ENCODE peak calls at places on chromosomes 11 and 22, in four cellular contexts. One of them, this sample, is unnamed.

GRCh38 chr22:33720166-33720878 is 200.0 kb downstream of the LARGE1 start:
- DNase-seq in pancreas: no peak
- DNase-seq in neural progenitor cell: no peak
- DNase-seq in right lobe of liver: no peak
- DNase-seq in this sample: no peak

GRCh38 chr11:102345923-102346322 is 1.1 kb upstream of the BIRC2 start:
- DNase-seq in right lobe of liver: no peak
- DNase-seq in neural progenitor cell: no peak
- DNase-seq in pancreas: no peak
- DNase-seq in this sample: no peak

GRCh38 chr11:128725630-128726461 is 32.0 kb downstream of the FLI1 start:
- DNase-seq in right lobe of liver: no peak
- DNase-seq in pancreas: no peak
- DNase-seq in neural progenitor cell: no peak
- DNase-seq in this sample: no peak

GRCh38 chr22:45053094-45053493 is 43.3 kb upstream of the PHF21B start:
- DNase-seq in pancreas: no peak
- DNase-seq in right lobe of liver: no peak
- DNase-seq in neural progenitor cell: no peak
- DNase-seq in this sample: no peak

GRCh38 chr22:46064966-46065666 is 85.2 kb upstream of the PPARA start:
- DNase-seq in right lobe of liver: peak
- DNase-seq in pancreas: peak
- DNase-seq in neural progenitor cell: no peak
- DNase-seq in this sample: peak

GRCh38 chr11:114478768-114479167 is 39.5 kb downstream of the REXO2 start:
- DNase-seq in right lobe of liver: no peak
- DNase-seq in neural progenitor cell: no peak
- DNase-seq in pancreas: no peak
- DNase-seq in this sample: no peak

GRCh38 chr11:45182902-45183301 is 36.5 kb downstream of the PRDM11 start:
- DNase-seq in neural progenitor cell: peak
- DNase-seq in right lobe of liver: no peak
- DNase-seq in pancreas: peak
- DNase-seq in this sample: no peak

GRCh38 chr22:45246060-45246985 is 5.6 kb upstream of the KIAA0930 start:
- DNase-seq in pancreas: peak
- DNase-seq in right lobe of liver: peak
- DNase-seq in neural progenitor cell: no peak
- DNase-seq in this sample: no peak

GRCh38 chr11:110128161-110128560 is 35.0 kb downstream of the ZC3H12C start:
- DNase-seq in neural progenitor cell: peak
- DNase-seq in right lobe of liver: no peak
- DNase-seq in pancreas: no peak
- DNase-seq in this sample: no peak

GRCh38 chr11:83702795-83703194 is 416.6 kb upstream of the CCDC90B start:
- DNase-seq in neural progenitor cell: no peak
- DNase-seq in pancreas: no peak
- DNase-seq in right lobe of liver: no peak
- DNase-seq in this sample: no peak

GRCh38 chr11:19701421-19701820 is 11.2 kb upstream of the NAV2 start:
- DNase-seq in pancreas: no peak
- DNase-seq in neural progenitor cell: no peak
- DNase-seq in right lobe of liver: no peak
- DNase-seq in this sample: no peak

GRCh38 chr22:39570226-39570625 is 327 bp upstream of the CACNA1I start:
- DNase-seq in pancreas: no peak
- DNase-seq in neural progenitor cell: no peak
- DNase-seq in right lobe of liver: no peak
- DNase-seq in this sample: no peak

GRCh38 chr22:43317252-43317651 is 25.9 kb downstream of the SCUBE1 start:
- DNase-seq in neural progenitor cell: no peak
- DNase-seq in right lobe of liver: no peak
- DNase-seq in pancreas: no peak
- DNase-seq in this sample: no peak

GRCh38 chr11:126355926-126356897 is 726 bp downstream of the ST3GAL4 start:
- DNase-seq in neural progenitor cell: no peak
- DNase-seq in pancreas: no peak
- DNase-seq in right lobe of liver: peak
- DNase-seq in this sample: peak

GRCh38 chr11:110763249-110764011 is 51.2 kb upstream of the ARHGAP20 start:
- DNase-seq in neural progenitor cell: no peak
- DNase-seq in pancreas: peak
- DNase-seq in right lobe of liver: peak
- DNase-seq in this sample: no peak

GRCh38 chr11:69891421-69892236 is 72.4 kb upstream of the FGF3 start:
- DNase-seq in neural progenitor cell: no peak
- DNase-seq in pancreas: no peak
- DNase-seq in right lobe of liver: peak
- DNase-seq in this sample: no peak

GRCh38 chr11:69012092-69013008 is 696 bp downstream of the MRGPRF start:
- DNase-seq in right lobe of liver: no peak
- DNase-seq in neural progenitor cell: peak
- DNase-seq in pancreas: no peak
- DNase-seq in this sample: no peak

GRCh38 chr11:17117262-17117661 is 39.8 kb upstream of the RPS13 start:
- DNase-seq in pancreas: no peak
- DNase-seq in right lobe of liver: no peak
- DNase-seq in neural progenitor cell: no peak
- DNase-seq in this sample: no peak

GRCh38 chr22:25754527-25755202 is 12.7 kb downstream of the MYO18B start:
- DNase-seq in right lobe of liver: peak
- DNase-seq in neural progenitor cell: no peak
- DNase-seq in pancreas: no peak
- DNase-seq in this sample: no peak

GRCh38 chr22:36397081-36397766 is 9.5 kb upstream of the MYH9 start:
- DNase-seq in right lobe of liver: no peak
- DNase-seq in pancreas: no peak
- DNase-seq in neural progenitor cell: no peak
- DNase-seq in this sample: peak

GRCh38 chr11:129729823-129730222 is 85.8 kb upstream of the TMEM45B start:
- DNase-seq in right lobe of liver: no peak
- DNase-seq in pancreas: no peak
- DNase-seq in neural progenitor cell: no peak
- DNase-seq in this sample: no peak

GRCh38 chr22:36409911-36410756 is 22.4 kb upstream of the MYH9 start:
- DNase-seq in neural progenitor cell: peak
- DNase-seq in right lobe of liver: peak
- DNase-seq in pancreas: peak
- DNase-seq in this sample: peak

GRCh38 chr11:69170704-69171103 is 15.0 kb downstream of the SMIM38 start:
- DNase-seq in pancreas: no peak
- DNase-seq in neural progenitor cell: no peak
- DNase-seq in right lobe of liver: no peak
- DNase-seq in this sample: peak

GRCh38 chr11:3807856-3808845 is at the start of gene PGAP2:
- DNase-seq in neural progenitor cell: peak
- DNase-seq in right lobe of liver: peak
- DNase-seq in pancreas: peak
- DNase-seq in this sample: peak

GRCh38 chr11:111541209-111542061 is 915 bp downstream of the LAYN start:
- DNase-seq in pancreas: peak
- DNase-seq in neural progenitor cell: peak
- DNase-seq in right lobe of liver: peak
- DNase-seq in this sample: peak

GRCh38 chr11:131724436-131724995 is 354.1 kb downstream of the NTM start:
- DNase-seq in pancreas: no peak
- DNase-seq in neural progenitor cell: no peak
- DNase-seq in right lobe of liver: no peak
- DNase-seq in this sample: no peak

GRCh38 chr22:28867191-28867590 is 16.2 kb upstream of the ZNRF3 start:
- DNase-seq in right lobe of liver: no peak
- DNase-seq in pancreas: no peak
- DNase-seq in neural progenitor cell: no peak
- DNase-seq in this sample: no peak

GRCh38 chr22:26502688-26503561 is 9.3 kb downstream of the TFIP11 start:
- DNase-seq in neural progenitor cell: peak
- DNase-seq in right lobe of liver: peak
- DNase-seq in pancreas: no peak
- DNase-seq in this sample: no peak

GRCh38 chr11:126645206-126645605 is 289.7 kb downstream of the ST3GAL4 start:
- DNase-seq in neural progenitor cell: no peak
- DNase-seq in right lobe of liver: no peak
- DNase-seq in pancreas: no peak
- DNase-seq in this sample: no peak

GRCh38 chr22:26398741-26399153 is 30.3 kb upstream of the ASPHD2 start:
- DNase-seq in pancreas: peak
- DNase-seq in right lobe of liver: peak
- DNase-seq in neural progenitor cell: peak
- DNase-seq in this sample: no peak

GRCh38 chr22:34102633-34103032 is 182.4 kb upstream of the LARGE1 start:
- DNase-seq in pancreas: no peak
- DNase-seq in right lobe of liver: no peak
- DNase-seq in neural progenitor cell: peak
- DNase-seq in this sample: no peak

GRCh38 chr22:42680648-42681047 is 31.5 kb upstream of the CYB5R3 start:
- DNase-seq in neural progenitor cell: no peak
- DNase-seq in pancreas: no peak
- DNase-seq in right lobe of liver: no peak
- DNase-seq in this sample: no peak

GRCh38 chr11:68750197-68750987 is 928 bp downstream of the TESMIN start:
- DNase-seq in right lobe of liver: peak
- DNase-seq in pancreas: no peak
- DNase-seq in neural progenitor cell: peak
- DNase-seq in this sample: no peak

GRCh38 chr11:133830931-133831907 is 14.1 kb downstream of the SPATA19 start:
- DNase-seq in neural progenitor cell: peak
- DNase-seq in right lobe of liver: no peak
- DNase-seq in pancreas: no peak
- DNase-seq in this sample: no peak

GRCh38 chr11:85086511-85087284 is 540.4 kb downstream of the DLG2 start:
- DNase-seq in right lobe of liver: no peak
- DNase-seq in neural progenitor cell: no peak
- DNase-seq in pancreas: no peak
- DNase-seq in this sample: no peak

GRCh38 chr22:38088723-38089473 is 4.9 kb upstream of the SLC16A8 start:
- DNase-seq in neural progenitor cell: no peak
- DNase-seq in right lobe of liver: no peak
- DNase-seq in pancreas: no peak
- DNase-seq in this sample: no peak

GRCh38 chr11:15923169-15923568 is 433.2 kb downstream of the SOX6 start:
- DNase-seq in right lobe of liver: no peak
- DNase-seq in pancreas: no peak
- DNase-seq in neural progenitor cell: peak
- DNase-seq in this sample: no peak
- TF ChIP-seq CTCF in right lobe of liver: no peak
- TF ChIP-seq CTCF in pancreas: no peak
- TF ChIP-seq CTCF in neural progenitor cell: peak
- TF ChIP-seq CTCF in this sample: no peak

GRCh38 chr22:19896665-19897355 is 42.1 kb upstream of the GNB1L start:
- DNase-seq in neural progenitor cell: no peak
- DNase-seq in pancreas: no peak
- DNase-seq in right lobe of liver: no peak
- DNase-seq in this sample: no peak
- TF ChIP-seq CTCF in neural progenitor cell: no peak
- TF ChIP-seq CTCF in pancreas: no peak
- TF ChIP-seq CTCF in right lobe of liver: no peak
- TF ChIP-seq CTCF in this sample: no peak

GRCh38 chr11:11788067-11788710 is 53.6 kb upstream of the USP47 start:
- DNase-seq in right lobe of liver: no peak
- DNase-seq in neural progenitor cell: no peak
- DNase-seq in pancreas: no peak
- DNase-seq in this sample: no peak
- TF ChIP-seq CTCF in right lobe of liver: no peak
- TF ChIP-seq CTCF in neural progenitor cell: no peak
- TF ChIP-seq CTCF in pancreas: no peak
- TF ChIP-seq CTCF in this sample: no peak

GRCh38 chr11:65870706-65871681 is 1.6 kb downstream of the EFEMP2 start:
- DNase-seq in neural progenitor cell: no peak
- DNase-seq in pancreas: peak
- DNase-seq in right lobe of liver: no peak
- DNase-seq in this sample: no peak

GRCh38 chr11:65873280-65874156 is 918 bp upstream of the EFEMP2 start:
- DNase-seq in pancreas: peak
- DNase-seq in neural progenitor cell: peak
- DNase-seq in right lobe of liver: peak
- DNase-seq in this sample: peak

GRCh38 chr11:65872555-65873279 is at the start of gene EFEMP2:
- DNase-seq in neural progenitor cell: peak
- DNase-seq in right lobe of liver: no peak
- DNase-seq in pancreas: peak
- DNase-seq in this sample: peak

GRCh38 chr11:65870307-65870658 is 2.3 kb downstream of the EFEMP2 start:
- DNase-seq in right lobe of liver: no peak
- DNase-seq in pancreas: no peak
- DNase-seq in neural progenitor cell: no peak
- DNase-seq in this sample: no peak

GRCh38 chr11:65871811-65872548 is 620 bp downstream of the EFEMP2 start:
- DNase-seq in right lobe of liver: no peak
- DNase-seq in neural progenitor cell: peak
- DNase-seq in pancreas: peak
- DNase-seq in this sample: peak
- TF ChIP-seq CTCF in right lobe of liver: no peak
- TF ChIP-seq CTCF in neural progenitor cell: no peak
- TF ChIP-seq CTCF in pancreas: no peak
- TF ChIP-seq CTCF in this sample: no peak

DNA sequence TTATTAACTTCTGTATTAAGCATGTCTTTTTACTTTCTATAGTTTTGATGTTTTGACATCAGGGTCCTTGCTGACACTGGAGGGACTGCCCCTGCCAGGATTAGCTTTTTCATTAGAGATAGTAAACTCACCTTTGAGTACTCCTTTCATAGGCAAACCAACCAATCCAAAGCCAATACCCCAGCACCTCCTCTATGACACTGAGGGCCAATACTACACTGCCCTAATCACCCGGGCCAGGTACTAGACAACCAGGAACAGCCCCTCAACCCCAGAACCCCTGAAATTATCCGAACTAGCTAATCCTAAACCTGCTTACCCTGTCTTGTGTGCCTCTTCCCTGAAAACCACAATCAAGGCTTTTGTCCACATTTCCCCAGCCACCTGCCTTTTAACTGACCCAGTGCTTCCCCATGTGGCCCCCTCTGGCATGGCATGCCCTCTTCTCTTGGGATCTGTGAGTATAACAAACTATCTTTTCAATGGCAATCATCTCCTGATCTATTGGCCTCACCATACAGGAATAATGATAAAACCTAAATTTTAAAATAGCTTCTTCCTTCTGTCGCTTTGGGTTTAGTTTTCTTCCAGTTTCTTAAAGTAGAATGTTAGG is 31.2 kb downstream of the RAB6A start:
- DNase-seq in right lobe of liver: no peak
- DNase-seq in neural progenitor cell: peak
- DNase-seq in pancreas: no peak
- DNase-seq in this sample: no peak
- TF ChIP-seq CTCF in right lobe of liver: peak
- TF ChIP-seq CTCF in neural progenitor cell: peak
- TF ChIP-seq CTCF in pancreas: peak
- TF ChIP-seq CTCF in this sample: peak

DNA sequence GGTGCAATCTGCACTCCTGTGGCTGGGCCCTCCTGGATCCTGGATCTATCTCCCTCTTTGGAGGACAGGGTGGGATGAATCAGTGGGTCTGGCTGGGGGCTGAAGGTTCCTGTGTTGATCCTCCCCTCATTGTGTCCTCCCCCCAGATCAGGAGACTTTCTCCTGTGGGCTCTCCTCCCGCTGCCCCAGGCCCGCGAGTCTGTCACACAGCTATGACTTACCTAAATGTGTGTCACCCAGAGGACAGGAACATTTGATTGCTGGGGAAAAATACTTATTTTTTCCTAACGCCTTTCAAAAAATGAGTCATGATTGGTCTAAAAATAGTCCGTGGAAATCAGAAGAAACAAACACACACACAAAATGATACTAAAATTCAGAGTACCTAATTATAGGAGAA is 106.8 kb upstream of the NECTIN1 start:
- DNase-seq in pancreas: no peak
- DNase-seq in right lobe of liver: no peak
- DNase-seq in neural progenitor cell: no peak
- DNase-seq in this sample: no peak
- TF ChIP-seq CTCF in pancreas: no peak
- TF ChIP-seq CTCF in right lobe of liver: no peak
- TF ChIP-seq CTCF in neural progenitor cell: no peak
- TF ChIP-seq CTCF in this sample: no peak

This sample was measured in upper lobe of right lung.